ENCODE peak calls at places on chromosomes 6 and 20, in five cellular contexts. H is AG09309; C is tibial nerve; A is stimulated activated CD8-positive, alpha-beta memory T cell treated with anti-CD3 and anti-CD28 coated beads, Interleukin-4, amount 100 ng/mL, for 24 hours; E is left cardiac atrium. V is an unnamed sample.

GRCh38 chr6:42136508-42137191 is 5.8 kb downstream of the C6orf132 start:
- DNase-seq in A (peak; percentile 10), E (no peak), H (no peak), C (no peak), V (no peak)

GRCh38 chr6:131640100-131640499 is 3.0 kb downstream of the ENPP3 start:
- DNase-seq in A (no peak), C (no peak), H (no peak), E (no peak), V (no peak)

GRCh38 chr6:30037182-30037788 is 23.8 kb upstream of the POLR1H start:
- DNase-seq in E (no peak), H (no peak), C (no peak), A (no peak), V (no peak)

GRCh38 chr6:147075326-147075840 is 128.8 kb upstream of the STXBP5 start:
- DNase-seq in H (no peak), A (no peak), E (no peak), C (no peak), V (no peak)

GRCh38 chr6:135936606-135937005 is 85.1 kb downstream of the PDE7B start:
- DNase-seq in H (peak; percentile 77), A (no peak), C (no peak), E (no peak), V (no peak)

GRCh38 chr20:51129201-51129671 is 106.3 kb upstream of the KCNG1 start:
- DNase-seq in H (no peak), C (no peak), E (no peak), A (no peak), V (no peak)

GRCh38 chr20:50992733-50993457 is 30.0 kb downstream of the KCNG1 start:
- DNase-seq in A (peak; percentile 15), H (no peak), E (no peak), C (no peak), V (no peak)

GRCh38 chr6:4603856-4604369 is 172.3 kb upstream of the CDYL start:
- DNase-seq in E (no peak), A (no peak), C (no peak), H (no peak), V (no peak)

GRCh38 chr6:11056871-11057270 is 12.8 kb upstream of the ELOVL2 start:
- DNase-seq in C (no peak), H (no peak), E (no peak), A (no peak), V (no peak)

GRCh38 chr20:3973705-3974104 is 41.7 kb downstream of the RNF24 start:
- DNase-seq in A (no peak), C (no peak), E (no peak), H (no peak), V (no peak)

GRCh38 chr6:3230275-3231212 is 3.1 kb upstream of the TUBB2B start:
- DNase-seq in H (no peak), E (no peak), C (peak; percentile 28), A (no peak), V (no peak)

GRCh38 chr6:150725795-150726194 is 126.1 kb downstream of the PLEKHG1 start:
- DNase-seq in A (no peak), H (no peak), C (no peak), E (no peak), V (no peak)

GRCh38 chr6:47168176-47168575 is 126.0 kb upstream of the ADGRF1 start:
- DNase-seq in H (peak; percentile 96), E (peak; percentile 71), A (no peak), C (peak; percentile 32), V (peak; percentile 44)

GRCh38 chr20:46631212-46631869 is 19.9 kb downstream of the SLC13A3 start:
- DNase-seq in H (no peak), E (no peak), C (no peak), A (no peak), V (no peak)

GRCh38 chr6:25882066-25882496 is 8.0 kb upstream of the SLC17A3 start:
- DNase-seq in A (peak; percentile 22), C (no peak), H (no peak), E (peak; percentile 40), V (no peak)

GRCh38 chr20:38168791-38169589 is 3.9 kb upstream of the TGM2 start:
- DNase-seq in A (no peak), C (no peak), E (peak; percentile 63), H (no peak), V (no peak)

GRCh38 chr20:47181056-47181862 is 175.2 kb downstream of the ZMYND8 start:
- DNase-seq in E (no peak), H (no peak), C (no peak), A (no peak), V (no peak)

GRCh38 chr6:2498224-2498623 is 252.5 kb downstream of the MYLK4 start:
- DNase-seq in H (no peak), A (no peak), C (no peak), E (no peak), V (no peak)

GRCh38 chr6:11188161-11188915 is 44.1 kb downstream of the NEDD9 start:
- DNase-seq in C (no peak), E (no peak), A (no peak), H (no peak), V (no peak)

GRCh38 chr6:3643921-3644320 is 107.6 kb downstream of the PXDC1 start:
- DNase-seq in H (no peak), A (no peak), E (no peak), C (no peak), V (no peak)

GRCh38 chr6:166825553-166826145 is 130.7 kb downstream of the RNASET2 start:
- DNase-seq in C (no peak), E (no peak), A (no peak), H (no peak), V (no peak)

GRCh38 chr6:81876977-81877376 is 124.5 kb upstream of the TENT5A start:
- DNase-seq in C (no peak), H (no peak), A (no peak), E (no peak), V (no peak)

GRCh38 chr6:54206510-54206909 is 95.3 kb downstream of the MLIP start:
- DNase-seq in H (no peak), C (no peak), A (no peak), E (no peak), V (no peak)

GRCh38 chr6:19836799-19837510 is at the start of gene ID4:
- DNase-seq in H (peak; percentile 90), E (peak; percentile 95), A (peak; percentile 0), C (peak; percentile 80), V (peak; percentile 72)

GRCh38 chr6:116941727-116942126 is 64.7 kb downstream of the RFX6 start:
- DNase-seq in A (no peak), C (no peak), E (no peak), H (no peak), V (no peak)

GRCh38 chr6:137136065-137136464 is 37.4 kb downstream of the IL22RA2 start:
- DNase-seq in E (no peak), A (no peak), C (no peak), H (no peak), V (no peak)

GRCh38 chr6:170269151-170269872 is 21.6 kb downstream of the DLL1 start:
- DNase-seq in H (no peak), C (no peak), E (peak; percentile 12), A (no peak), V (no peak)

GRCh38 chr6:154736613-154737259 is 3.5 kb downstream of the SCAF8 start:
- DNase-seq in H (no peak), E (no peak), A (no peak), C (no peak), V (no peak)

V was measured in omental fat pad.